ENCODE peak calls at places on chromosome X, in four cellular contexts. Y is uterus; G is stomach; U is stimulated activated CD8-positive, alpha-beta memory T cell treated with anti-CD3 and anti-CD28 coated beads, Interleukin-4, amount 100 ng/mL, for 24 hours. K is an unnamed sample.

GRCh38 chrX:42107495-42108139 is 184.3 kb upstream of the CASK start:
- DNase-seq in Y (no peak), G (no peak), U (no peak), K (no peak)

GRCh38 chrX:39821011-39821708 is 276.6 kb downstream of the BCOR start:
- DNase-seq in Y (peak; percentile 43), G (no peak), U (no peak), K (peak; percentile 47)

GRCh38 chrX:55039471-55039870 is 8.7 kb upstream of the ALAS2 start:
- DNase-seq in Y (no peak), G (no peak), U (no peak), K (no peak)

GRCh38 chrX:112852850-112853249 is 12.2 kb upstream of the AMOT start:
- DNase-seq in Y (no peak), G (no peak), U (no peak), K (no peak)

GRCh38 chrX:39827959-39828358 is 269.8 kb downstream of the BCOR start:
- DNase-seq in Y (no peak), G (no peak), U (no peak), K (no peak)

GRCh38 chrX:18893536-18893935 is 90.4 kb downstream of the PHKA2 start:
- DNase-seq in Y (no peak), G (no peak), U (no peak), K (no peak)

GRCh38 chrX:148290041-148290440 is 210.4 kb upstream of the AFF2 start:
- DNase-seq in Y (no peak), G (no peak), U (no peak), K (no peak)

GRCh38 chrX:68550193-68550592 is 51.3 kb downstream of the YIPF6 start:
- DNase-seq in Y (no peak), G (no peak), U (no peak), K (no peak)

GRCh38 chrX:126770179-126770578 is 49.4 kb upstream of the PRR32 start:
- DNase-seq in Y (no peak), G (no peak), U (no peak), K (peak; percentile 0)

GRCh38 chrX:12370444-12371089 is 232.3 kb downstream of the FRMPD4 start:
- DNase-seq in Y (peak; percentile 48), G (no peak), U (no peak), K (no peak)

GRCh38 chrX:937391-937790 is 275.1 kb downstream of the CRLF2 start:
- DNase-seq in Y (no peak), G (no peak), U (no peak), K (no peak)

GRCh38 chrX:31854716-31855115 is 782.9 kb upstream of the FTHL17 start:
- DNase-seq in Y (no peak), G (no peak), U (no peak), K (no peak)

GRCh38 chrX:7204619-7205018 is 56.7 kb upstream of the PUDP start:
- DNase-seq in Y (no peak), G (no peak), U (no peak), K (no peak)

GRCh38 chrX:96906741-96907140 is 23.0 kb downstream of the RPA4 start:
- DNase-seq in Y (no peak), G (no peak), U (no peak), K (peak; percentile 76)

GRCh38 chrX:43735957-43736356 is 79.9 kb downstream of the MAOA start:
- DNase-seq in Y (no peak), G (no peak), U (no peak), K (no peak)

GRCh38 chrX:133921764-133922389 is 63.5 kb downstream of the GPC3 start:
- DNase-seq in Y (no peak), G (peak; percentile 72), U (peak; percentile 28), K (peak; percentile 3)